ENCODE peak calls at places on chromosomes 3 and 15, in six cellular contexts. P, K, Q, Z, W and S are unnamed samples.

GRCh38 chr3:111681705-111682426 is 86.7 kb upstream of the ZBED2 start:
- DNase-seq in P (no peak), K (no peak), Q (no peak), Z (no peak), W (peak), S (no peak)

GRCh38 chr3:70811880-70812279 is 499.4 kb upstream of the MDFIC2 start:
- DNase-seq in P (no peak), K (no peak), Q (no peak), Z (no peak), W (no peak), S (no peak)

GRCh38 chr3:122052968-122053367 is 2.2 kb upstream of the CD86 start:
- DNase-seq in P (no peak), K (no peak), Q (peak), Z (no peak), W (no peak), S (peak)

GRCh38 chr15:101458908-101459578 is 30.5 kb downstream of the PCSK6 start:
- DNase-seq in P (no peak), K (no peak), Q (no peak), Z (no peak), W (no peak), S (no peak)

GRCh38 chr15:91926871-91927270 is 73.4 kb downstream of the SLCO3A1 start:
- DNase-seq in P (no peak), K (no peak), Q (no peak), Z (no peak), W (no peak), S (no peak)

GRCh38 chr3:60841355-60841754 is 409.9 kb downstream of the FHIT start:
- DNase-seq in P (no peak), K (no peak), Q (no peak), Z (no peak), W (peak), S (no peak)

GRCh38 chr3:124512881-124513609 is 217.2 kb upstream of the UMPS start:
- DNase-seq in P (no peak), K (no peak), Q (no peak), Z (no peak), W (peak), S (no peak)

GRCh38 chr15:84734794-84735479 is 13.5 kb upstream of the ZNF592 start:
- DNase-seq in P (peak), K (peak), Q (peak), Z (no peak), W (peak), S (peak)

GRCh38 chr3:89212614-89213013 is 105.2 kb downstream of the EPHA3 start:
- DNase-seq in P (no peak), K (no peak), Q (no peak), Z (no peak), W (no peak), S (no peak)

GRCh38 chr3:27824312-27825200 is 102.4 kb upstream of the EOMES start:
- DNase-seq in P (no peak), K (no peak), Q (no peak), Z (no peak), W (peak), S (no peak)

GRCh38 chr3:184196536-184196935 is 10.5 kb downstream of the ABCF3 start:
- DNase-seq in P (no peak), K (no peak), Q (no peak), Z (no peak), W (no peak), S (no peak)

GRCh38 chr3:93973160-93974126 is at the start of gene PROS1:
- DNase-seq in P (peak), K (peak), Q (peak), Z (peak), W (peak), S (peak)

GRCh38 chr3:79392479-79392878 is 375.3 kb downstream of the ROBO1 start:
- DNase-seq in P (no peak), K (no peak), Q (no peak), Z (no peak), W (no peak), S (no peak)

GRCh38 chr3:55490194-55490913 is 3.2 kb upstream of the WNT5A start:
- DNase-seq in P (no peak), K (no peak), Q (no peak), Z (no peak), W (peak), S (no peak)

GRCh38 chr15:41465822-41466421 is 27.8 kb upstream of the ITPKA start:
- DNase-seq in P (no peak), K (no peak), Q (peak), Z (peak), W (peak), S (peak)

GRCh38 chr3:102089904-102090492 is 240.7 kb downstream of the NFKBIZ start:
- DNase-seq in P (no peak), K (no peak), Q (no peak), Z (no peak), W (peak), S (no peak)

GRCh38 chr15:70248116-70249025 is 150.7 kb upstream of the TLE3 start:
- DNase-seq in P (no peak), K (no peak), Q (no peak), Z (no peak), W (no peak), S (no peak)

GRCh38 chr15:51132384-51133139 is 37.9 kb upstream of the TNFAIP8L3 start:
- DNase-seq in P (no peak), K (no peak), Q (no peak), Z (peak), W (peak), S (peak)
- TF ChIP-seq CTCF in P (no peak), K (no peak), Q (peak), Z (peak), W (peak), S (peak)

GRCh38 chr3:56929809-56930615 is 128.3 kb upstream of the ARHGEF3 start:
- DNase-seq in P (no peak), K (no peak), Q (no peak), Z (no peak), W (peak), S (no peak)
- TF ChIP-seq CTCF in P (no peak), K (no peak), Q (no peak), Z (no peak), W (no peak), S (no peak)

GRCh38 chr15:51286816-51287215 is 51.6 kb downstream of the CYP19A1 start:
- DNase-seq in P (no peak), K (no peak), Q (no peak), Z (no peak), W (peak), S (peak)
- TF ChIP-seq CTCF in P (no peak), K (no peak), Q (no peak), Z (no peak), W (peak), S (peak)

DNA sequence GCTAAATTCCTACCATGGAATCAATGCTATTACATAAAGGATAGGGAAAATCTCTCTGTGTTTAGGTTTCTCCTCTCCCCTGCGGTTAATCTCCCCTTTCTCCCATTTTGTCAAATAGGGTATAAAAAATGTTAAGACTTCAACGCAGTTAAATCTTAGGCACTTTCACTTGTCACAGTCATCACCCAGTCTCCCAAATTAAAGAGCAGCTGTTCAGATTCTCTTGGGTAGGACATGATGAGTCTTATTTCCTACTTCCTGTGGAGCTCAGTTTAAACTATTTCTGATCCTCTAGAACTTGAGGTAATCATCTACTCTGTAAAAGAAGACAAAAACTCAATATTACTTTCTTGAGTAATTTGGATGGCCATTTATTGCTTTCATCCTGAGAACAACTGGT is 20.5 kb downstream of the RAP2B start:
- DNase-seq in P (no peak), K (no peak), Q (no peak), Z (no peak), W (no peak), S (no peak)
- TF ChIP-seq CTCF in P (no peak), K (no peak), Q (no peak), Z (no peak), W (no peak), S (no peak)

DNA sequence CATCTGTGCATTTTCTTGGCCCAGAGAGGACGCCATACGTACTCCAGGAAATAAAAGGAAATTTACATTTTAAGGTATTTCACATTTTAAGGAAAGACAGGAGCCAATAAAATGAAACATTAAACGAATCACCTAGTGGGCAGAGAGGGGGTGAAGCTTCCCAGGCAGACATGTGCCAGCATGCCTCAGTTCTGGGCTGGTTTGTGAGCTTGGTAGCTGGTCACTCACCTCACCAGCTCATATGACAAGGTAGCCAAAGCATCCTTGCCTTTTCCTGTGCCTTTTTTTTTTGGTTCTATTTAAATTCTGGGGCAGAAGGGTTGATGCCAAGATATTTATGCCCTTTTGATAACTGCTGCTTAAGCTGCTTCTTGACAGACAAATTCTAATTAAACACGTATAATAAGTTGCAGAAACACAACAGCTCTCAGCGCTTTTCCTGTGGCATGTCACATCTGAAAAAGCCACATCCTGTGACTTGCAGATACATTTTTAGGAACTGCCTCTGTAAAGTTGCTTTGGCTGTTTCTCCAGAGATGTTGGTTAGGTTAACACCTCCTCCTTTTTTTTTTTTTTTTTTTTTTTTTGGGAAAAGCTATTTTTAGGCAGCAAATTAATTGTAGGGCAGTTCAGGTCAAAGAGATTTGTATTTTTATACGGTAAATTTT is 218.6 kb downstream of the PDCD6IP start:
- DNase-seq in P (peak), K (no peak), Q (peak), Z (peak), W (no peak), S (no peak)
- TF ChIP-seq CTCF in P (no peak), K (no peak), Q (no peak), Z (no peak), W (no peak), S (no peak)